ENCODE peak calls at places on chromosome 4, in seven cellular contexts. C is coronary artery, Z is fibroblast of mammary gland, W is HFF-Myc, V is neural progenitor cell, U is GM12865, T is B cell. K is an unnamed sample.
A peak's percentile ranks its signal among the peaks of the same experiment; 100 is the strongest.

GRCh38 chr4:108117473-108118182 is 51.1 kb downstream of the LEF1 start:
- DNase-seq in Z (no peak), W (no peak), C (no peak), T (no peak), V (peak; percentile 90), U (no peak), K (no peak)

GRCh38 chr4:66899422-66900065 is 645.8 kb downstream of the CENPC start:
- DNase-seq in W (no peak), C (no peak), T (no peak), U (no peak), V (no peak), Z (no peak), K (no peak)

GRCh38 chr4:183284229-183284628 is 35.8 kb downstream of the CLDN22 start:
- DNase-seq in W (no peak), T (no peak), Z (no peak), V (no peak), U (no peak), C (no peak), K (no peak)

GRCh38 chr4:112327950-112328349 is 30.8 kb downstream of the ALPK1 start:
- DNase-seq in V (peak; percentile 63), C (no peak), T (peak; percentile 58), U (peak; percentile 80), Z (peak; percentile 69), W (peak; percentile 17), K (peak; percentile 40)

GRCh38 chr4:120043828-120044227 is 22.8 kb downstream of the MAD2L1 start:
- DNase-seq in Z (no peak), W (no peak), V (no peak), T (no peak), U (no peak), C (no peak), K (no peak)

GRCh38 chr4:99234331-99235010 is 15.4 kb upstream of the ADH6 start:
- DNase-seq in W (peak; percentile 54), U (no peak), T (no peak), C (no peak), V (no peak), Z (no peak), K (no peak)

GRCh38 chr4:153611679-153612078 is 72.4 kb upstream of the TLR2 start:
- DNase-seq in V (no peak), T (no peak), C (no peak), U (no peak), W (peak; percentile 25), Z (peak; percentile 32), K (no peak)

GRCh38 chr4:94561249-94562024 is 109.7 kb downstream of the PDLIM5 start:
- DNase-seq in V (no peak), Z (peak; percentile 78), T (no peak), C (no peak), U (no peak), W (no peak), K (no peak)

GRCh38 chr4:46270986-46271596 is 118.8 kb downstream of the GABRA2 start:
- DNase-seq in C (no peak), U (peak; percentile 35), Z (peak; percentile 26), V (peak; percentile 19), T (peak; percentile 0), W (no peak), K (no peak)

GRCh38 chr4:132276185-132276584 is 872.9 kb upstream of the PCDH10 start:
- DNase-seq in T (no peak), W (no peak), C (no peak), Z (no peak), V (no peak), U (no peak), K (no peak)

GRCh38 chr4:39526810-39527295 is 386 bp downstream of the UGDH start:
- DNase-seq in W (no peak), T (no peak), U (peak; percentile 42), Z (no peak), V (peak; percentile 29), C (no peak), K (peak; percentile 50)

GRCh38 chr4:107825072-107825789 is 499 bp downstream of the SGMS2 start:
- DNase-seq in Z (peak; percentile 56), U (no peak), W (no peak), C (no peak), V (peak; percentile 75), T (no peak), K (no peak)

GRCh38 chr4:20462426-20463175 is 210.9 kb downstream of the SLIT2 start:
- DNase-seq in T (no peak), C (no peak), V (no peak), W (no peak), U (no peak), Z (peak; percentile 45), K (no peak)

GRCh38 chr4:120215350-120215749 is 148.7 kb upstream of the MAD2L1 start:
- DNase-seq in W (no peak), V (no peak), T (no peak), Z (no peak), C (no peak), U (no peak), K (no peak)

GRCh38 chr4:128060130-128060619 is 937 bp upstream of the LARP1B start:
- DNase-seq in U (peak; percentile 24), C (no peak), V (no peak), W (no peak), T (peak; percentile 14), Z (peak; percentile 36), K (peak; percentile 30)

GRCh38 chr4:48103483-48104139 is 30.4 kb downstream of the TXK start:
- DNase-seq in T (no peak), Z (no peak), U (peak; percentile 30), C (no peak), V (no peak), W (no peak), K (peak; percentile 20)

GRCh38 chr4:158949094-158949493 is 153.8 kb upstream of the RAPGEF2 start:
- DNase-seq in W (no peak), Z (peak; percentile 68), V (no peak), C (no peak), U (no peak), T (no peak), K (no peak)

GRCh38 chr4:127509155-127509554 is 123.6 kb upstream of the INTU start:
- DNase-seq in Z (peak; percentile 54), U (no peak), C (no peak), T (no peak), V (no peak), W (no peak), K (no peak)

GRCh38 chr4:1693131-1693896 is 9.2 kb upstream of the FAM53A start:
- DNase-seq in C (no peak), W (peak; percentile 55), V (peak; percentile 85), Z (peak; percentile 72), U (peak; percentile 89), T (peak; percentile 87), K (peak; percentile 79)

GRCh38 chr4:180134116-180134866 is 2108.9 kb upstream of the TENM3 start:
- DNase-seq in U (peak; percentile 55), T (peak; percentile 9), W (no peak), Z (no peak), C (no peak), V (peak; percentile 13), K (no peak)

GRCh38 chr4:6771229-6771671 is 11.3 kb upstream of the KIAA0232 start:
- DNase-seq in Z (peak; percentile 12), V (no peak), C (peak; percentile 96), T (no peak), W (no peak), U (no peak), K (no peak)

GRCh38 chr4:123924536-123924935 is 527.9 kb downstream of the SPRY1 start:
- DNase-seq in W (no peak), V (no peak), U (no peak), Z (peak; percentile 57), T (no peak), C (no peak), K (no peak)

GRCh38 chr4:7637971-7638370 is 203.2 kb upstream of the PSAPL1 start:
- DNase-seq in W (no peak), C (no peak), U (no peak), T (no peak), V (no peak), Z (no peak), K (no peak)

GRCh38 chr4:48683784-48684666 is 96.1 kb downstream of the FRYL start:
- DNase-seq in V (no peak), C (no peak), Z (no peak), W (no peak), U (peak; percentile 30), T (peak; percentile 28), K (no peak)

GRCh38 chr4:150248181-150248580 is 169.9 kb downstream of the DCLK2 start:
- DNase-seq in C (no peak), Z (no peak), U (no peak), W (no peak), V (no peak), T (no peak), K (no peak)

DNA sequence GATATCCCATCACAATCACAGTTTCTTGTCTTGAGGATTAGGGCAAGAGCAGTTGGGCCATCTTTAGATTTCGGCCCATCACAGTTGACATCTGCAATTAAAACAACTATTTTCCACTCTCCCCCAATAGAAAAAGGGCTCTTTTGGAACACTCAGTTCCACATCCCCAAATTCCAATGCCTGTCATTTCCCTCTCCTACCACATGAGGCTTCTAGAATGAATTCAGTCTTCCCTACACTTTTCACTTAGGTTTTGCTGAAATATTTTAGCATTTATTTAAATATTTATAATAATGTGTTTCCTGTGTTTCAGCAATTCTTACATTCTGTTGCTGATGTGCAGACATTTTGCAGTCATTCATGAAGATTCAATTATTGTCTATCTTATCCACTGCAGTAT is 118.4 kb downstream of the COX18 start:
- DNase-seq in Z (no peak), T (no peak), U (no peak), V (peak; percentile 2), W (no peak), C (no peak), K (no peak)
- TF ChIP-seq CTCF in Z (peak; percentile 27), T (no peak), U (no peak), V (peak; percentile 25), W (no peak), C (no peak), K (no peak)

GRCh38 chr4:82578935-82579334 is 17.1 kb upstream of the TMEM150C start:
- DNase-seq in T (no peak), Z (peak; percentile 1), V (no peak), C (no peak), U (no peak), W (no peak), K (no peak)
- TF ChIP-seq CTCF in T (no peak), Z (peak; percentile 31), V (peak; percentile 22), C (no peak), U (no peak), W (peak; percentile 25), K (no peak)

GRCh38 chr4:25108556-25108955 is 51.7 kb downstream of the SEPSECS start:
- DNase-seq in V (no peak), W (no peak), C (no peak), U (no peak), T (no peak), Z (no peak), K (no peak)
- TF ChIP-seq CTCF in V (no peak), W (no peak), C (no peak), U (no peak), T (no peak), Z (no peak), K (no peak)

GRCh38 chr4:2909583-2909982 is 53.6 kb downstream of the NOP14 start:
- DNase-seq in V (no peak), U (no peak), Z (no peak), T (no peak), W (no peak), C (no peak), K (no peak)

GRCh38 chr4:2911868-2912267 is 51.3 kb downstream of the NOP14 start:
- DNase-seq in C (peak; percentile 40), T (no peak), W (no peak), V (no peak), U (no peak), Z (no peak), K (no peak)

GRCh38 chr4:2908686-2909085 is 54.5 kb downstream of the NOP14 start:
- DNase-seq in U (no peak), Z (no peak), W (no peak), T (no peak), V (no peak), C (no peak), K (no peak)

GRCh38 chr4:2907706-2908293 is 55.4 kb downstream of the NOP14 start:
- DNase-seq in W (no peak), V (no peak), U (no peak), T (no peak), Z (no peak), C (no peak), K (no peak)

GRCh38 chr4:2910409-2910808 is 52.8 kb downstream of the NOP14 start:
- DNase-seq in V (peak; percentile 26), W (no peak), Z (no peak), U (no peak), C (peak; percentile 35), T (no peak), K (no peak)
- TF ChIP-seq CTCF in V (peak; percentile 20), W (peak; percentile 6), Z (no peak), U (no peak), C (no peak), T (no peak), K (no peak)

K was measured in GM13977.